ENCODE peak calls at places on chromosomes 13 and 19, in nine cellular contexts. Z is COLO829; A is caudate nucleus; P is stimulated activated CD4-positive, alpha-beta T cell treated with anti-CD3 and anti-CD28 coated beads, Interleukin-4, amount 100 ng/mL, for 24 hours; M is activated naive CD8-positive, alpha-beta T cell treated with anti-CD3 and anti-CD28 coated beads, Interleukin-2, amount 50 U/mL, for 24 hours; J is activated CD4-positive, CD25-positive, alpha-beta regulatory T cell treated with anti-CD3 and anti-CD28 coated beads, Interleukin-2, amount 50 U/mL, for 16 hours; V is RWPE1; I is cardiac fibroblast; E is breast epithelium. Y is an unnamed sample.

GRCh38 chr13:52882803-52883202 is 34.4 kb upstream of the PCDH8 start:
- DNase-seq in Z (no peak), A (no peak), P (no peak), M (no peak), J (no peak), V (no peak), I (no peak), E (no peak), Y (no peak)

GRCh38 chr19:47663911-47664771 is 49.1 kb upstream of the EHD2 start:
- DNase-seq in Z (no peak), A (no peak), P (no peak), M (no peak), J (no peak), V (peak), I (peak), E (peak), Y (no peak)

GRCh38 chr19:18208098-18208951 is 4.5 kb upstream of the RAB3A start:
- DNase-seq in Z (no peak), A (no peak), P (peak), M (peak), J (peak), V (no peak), I (peak), E (no peak), Y (no peak)

GRCh38 chr13:102347490-102347889 is 54.4 kb downstream of the FGF14 start:
- DNase-seq in Z (no peak), A (no peak), P (no peak), M (no peak), J (no peak), V (no peak), I (no peak), E (no peak), Y (no peak)

GRCh38 chr19:15268928-15269253 is 36.6 kb upstream of the EPHX3 start:
- DNase-seq in Z (no peak), A (no peak), P (no peak), M (no peak), J (no peak), V (no peak), I (no peak), E (no peak), Y (no peak)

GRCh38 chr19:44753932-44754742 is 5.6 kb downstream of the BCL3 start:
- DNase-seq in Z (peak), A (no peak), P (peak), M (peak), J (peak), V (peak), I (peak), E (peak), Y (no peak)

GRCh38 chr19:38425810-38426466 is at the start of gene RASGRP4:
- DNase-seq in Z (no peak), A (no peak), P (peak), M (peak), J (peak), V (no peak), I (no peak), E (no peak), Y (no peak)

GRCh38 chr13:110944121-110944967 is 29.5 kb upstream of the ANKRD10 start:
- DNase-seq in Z (peak), A (no peak), P (peak), M (no peak), J (no peak), V (peak), I (peak), E (no peak), Y (no peak)

GRCh38 chr19:46023311-46023779 is 492 bp upstream of the PGLYRP1 start:
- DNase-seq in Z (no peak), A (no peak), P (no peak), M (no peak), J (no peak), V (no peak), I (no peak), E (no peak), Y (no peak)

GRCh38 chr13:97434417-97435296 is 688 bp downstream of the RAP2A start:
- DNase-seq in Z (no peak), A (no peak), P (peak), M (peak), J (peak), V (no peak), I (peak), E (peak), Y (no peak)

GRCh38 chr13:111954681-111955411 is 112.1 kb upstream of the SOX1 start:
- DNase-seq in Z (no peak), A (no peak), P (no peak), M (no peak), J (no peak), V (peak), I (no peak), E (no peak), Y (no peak)

GRCh38 chr13:94251801-94252200 is 227.7 kb downstream of the DCT start:
- DNase-seq in Z (no peak), A (no peak), P (no peak), M (no peak), J (no peak), V (no peak), I (peak), E (no peak), Y (no peak)

GRCh38 chr13:40220299-40220935 is 446.0 kb downstream of the FOXO1 start:
- DNase-seq in Z (no peak), A (no peak), P (peak), M (no peak), J (no peak), V (no peak), I (peak), E (no peak), Y (no peak)

GRCh38 chr19:17953316-17953801 is 13.5 kb upstream of the KCNN1 start:
- DNase-seq in Z (no peak), A (no peak), P (no peak), M (no peak), J (no peak), V (no peak), I (no peak), E (no peak), Y (no peak)

GRCh38 chr13:89294115-89294867 is 1623.1 kb downstream of the SLITRK5 start:
- DNase-seq in Z (no peak), A (no peak), P (no peak), M (no peak), J (no peak), V (no peak), I (no peak), E (no peak), Y (no peak)

GRCh38 chr13:51638497-51638871 is 54.2 kb downstream of the WDFY2 start:
- DNase-seq in Z (no peak), A (no peak), P (no peak), M (no peak), J (no peak), V (peak), I (peak), E (no peak), Y (no peak)

GRCh38 chr19:36417752-36418286 is 625 bp downstream of the ZFP82 start:
- DNase-seq in Z (no peak), A (no peak), P (no peak), M (no peak), J (no peak), V (no peak), I (no peak), E (no peak), Y (no peak)

GRCh38 chr19:40104754-40105153 is 14.0 kb upstream of the ZNF780A start:
- DNase-seq in Z (no peak), A (no peak), P (no peak), M (no peak), J (no peak), V (no peak), I (no peak), E (no peak), Y (no peak)

GRCh38 chr13:83449666-83450395 is 432.4 kb downstream of the SLITRK1 start:
- DNase-seq in Z (peak), A (no peak), P (no peak), M (no peak), J (no peak), V (peak), I (peak), E (no peak), Y (no peak)

GRCh38 chr13:112057736-112058518 is 9.0 kb upstream of the SOX1 start:
- DNase-seq in Z (no peak), A (no peak), P (no peak), M (no peak), J (no peak), V (no peak), I (no peak), E (no peak), Y (no peak)

GRCh38 chr13:111034811-111035210 is 80.3 kb upstream of the ARHGEF7 start:
- DNase-seq in Z (no peak), A (no peak), P (no peak), M (no peak), J (no peak), V (no peak), I (peak), E (no peak), Y (no peak)

GRCh38 chr13:104442541-104442940 is 1376.3 kb upstream of the SLC10A2 start:
- DNase-seq in Z (peak), A (no peak), P (no peak), M (no peak), J (no peak), V (no peak), I (no peak), E (no peak), Y (no peak)

GRCh38 chr19:990119-990571 is 6.0 kb downstream of the WDR18 start:
- DNase-seq in Z (no peak), A (no peak), P (no peak), M (no peak), J (no peak), V (no peak), I (no peak), E (no peak), Y (no peak)

GRCh38 chr13:33940898-33941297 is 122.9 kb downstream of the RFC3 start:
- DNase-seq in Z (no peak), A (no peak), P (no peak), M (no peak), J (no peak), V (peak), I (peak), E (no peak), Y (no peak)

GRCh38 chr13:109715902-109716301 is 70.5 kb downstream of the IRS2 start:
- DNase-seq in Z (no peak), A (no peak), P (no peak), M (no peak), J (no peak), V (no peak), I (peak), E (no peak), Y (no peak)

GRCh38 chr13:80341771-80342271 is 895 bp upstream of the SPRY2 start:
- DNase-seq in Z (peak), A (no peak), P (no peak), M (no peak), J (no peak), V (no peak), I (peak), E (peak), Y (no peak)

GRCh38 chr19:46017874-46018675 is 4.8 kb downstream of the PGLYRP1 start:
- DNase-seq in Z (no peak), A (no peak), P (no peak), M (no peak), J (no peak), V (no peak), I (no peak), E (no peak), Y (no peak)

GRCh38 chr13:59409211-59409610 is 754.5 kb downstream of the DIAPH3 start:
- DNase-seq in Z (no peak), A (no peak), P (no peak), M (no peak), J (no peak), V (no peak), I (peak), E (peak), Y (no peak)

GRCh38 chr13:40508112-40508511 is 158.3 kb downstream of the FOXO1 start:
- DNase-seq in Z (no peak), A (no peak), P (no peak), M (no peak), J (no peak), V (no peak), I (peak), E (no peak), Y (no peak)

GRCh38 chr13:40798380-40798779 is 9.0 kb downstream of the SLC25A15 start:
- DNase-seq in Z (no peak), A (no peak), P (no peak), M (no peak), J (no peak), V (no peak), I (no peak), E (no peak), Y (no peak)

GRCh38 chr13:26983533-26984315 is 187.9 kb downstream of the USP12 start:
- DNase-seq in Z (no peak), A (no peak), P (no peak), M (no peak), J (no peak), V (no peak), I (no peak), E (no peak), Y (no peak)

GRCh38 chr19:50836543-50837195 is 3.3 kb upstream of the KLK15 start:
- DNase-seq in Z (no peak), A (no peak), P (no peak), M (no peak), J (no peak), V (no peak), I (no peak), E (no peak), Y (no peak)

GRCh38 chr19:48284891-48285290 is 15.0 kb downstream of the ZNF114 start:
- DNase-seq in Z (no peak), A (no peak), P (no peak), M (no peak), J (no peak), V (no peak), I (no peak), E (no peak), Y (no peak)

GRCh38 chr19:46499692-46500091 is 4.0 kb upstream of the PNMA8B start:
- DNase-seq in Z (no peak), A (no peak), P (no peak), M (no peak), J (no peak), V (no peak), I (no peak), E (no peak), Y (no peak)

GRCh38 chr19:7251502-7251901 is 42.7 kb downstream of the INSR start:
- DNase-seq in Z (no peak), A (no peak), P (no peak), M (no peak), J (no peak), V (no peak), I (no peak), E (no peak), Y (no peak)

GRCh38 chr19:58543826-58544590 is at the start of gene TRIM28:
- DNase-seq in Z (peak), A (no peak), P (peak), M (peak), J (peak), V (peak), I (peak), E (peak), Y (peak)

GRCh38 chr19:55340144-55340783 is 588 bp downstream of the KMT5C start:
- DNase-seq in Z (no peak), A (no peak), P (no peak), M (peak), J (no peak), V (no peak), I (no peak), E (peak), Y (no peak)

Y was measured in stimulated activated CD8-positive, alpha-beta memory T cell treated with anti-CD3 and anti-CD28 coated beads, Interleukin-4, amount 100 ng/mL, for 1 hour.